ENCODE peak calls at places on chromosomes 11 and 22, in seven cellular contexts. One of them, this sample, is unnamed.

GRCh38 chr11:10908215-10908990 is 50.5 kb upstream of the ZBED5 start:
- DNase-seq in right cardiac atrium: no peak
- DNase-seq in tibial artery: no peak
- DNase-seq in heart right ventricle: no peak
- DNase-seq in small intestine: no peak
- DNase-seq in brain microvascular endothelial cell: peak
- DNase-seq in GM06990: no peak
- DNase-seq in this sample: no peak

GRCh38 chr11:10602366-10602765 is 33.9 kb upstream of the LYVE1 start:
- DNase-seq in right cardiac atrium: no peak
- DNase-seq in tibial artery: no peak
- DNase-seq in heart right ventricle: no peak
- DNase-seq in small intestine: no peak
- DNase-seq in brain microvascular endothelial cell: no peak
- DNase-seq in GM06990: no peak
- DNase-seq in this sample: peak

GRCh38 chr11:120337133-120337895 is 1.1 kb downstream of the ARHGEF12 start:
- DNase-seq in right cardiac atrium: peak
- DNase-seq in tibial artery: peak
- DNase-seq in heart right ventricle: peak
- DNase-seq in small intestine: peak
- DNase-seq in brain microvascular endothelial cell: no peak
- DNase-seq in GM06990: peak
- DNase-seq in this sample: no peak

GRCh38 chr11:6646040-6646439 is 9.6 kb downstream of the DCHS1 start:
- DNase-seq in right cardiac atrium: peak
- DNase-seq in tibial artery: peak
- DNase-seq in heart right ventricle: peak
- DNase-seq in small intestine: no peak
- DNase-seq in brain microvascular endothelial cell: peak
- DNase-seq in GM06990: peak
- DNase-seq in this sample: no peak

GRCh38 chr11:76939219-76939631 is 78.5 kb downstream of the ACER3 start:
- DNase-seq in right cardiac atrium: no peak
- DNase-seq in tibial artery: no peak
- DNase-seq in heart right ventricle: no peak
- DNase-seq in small intestine: no peak
- DNase-seq in brain microvascular endothelial cell: no peak
- DNase-seq in GM06990: no peak
- DNase-seq in this sample: no peak

GRCh38 chr11:133531971-133532651 is at the start of gene OPCML:
- DNase-seq in right cardiac atrium: peak
- DNase-seq in tibial artery: no peak
- DNase-seq in heart right ventricle: no peak
- DNase-seq in small intestine: no peak
- DNase-seq in brain microvascular endothelial cell: no peak
- DNase-seq in GM06990: no peak
- DNase-seq in this sample: no peak

GRCh38 chr11:79514269-79514668 is 73.4 kb upstream of the TENM4 start:
- DNase-seq in right cardiac atrium: no peak
- DNase-seq in tibial artery: no peak
- DNase-seq in heart right ventricle: no peak
- DNase-seq in small intestine: no peak
- DNase-seq in brain microvascular endothelial cell: no peak
- DNase-seq in GM06990: no peak
- DNase-seq in this sample: no peak

GRCh38 chr11:86594746-86595145 is 77.7 kb downstream of the ME3 start:
- DNase-seq in right cardiac atrium: no peak
- DNase-seq in tibial artery: no peak
- DNase-seq in heart right ventricle: no peak
- DNase-seq in small intestine: no peak
- DNase-seq in brain microvascular endothelial cell: peak
- DNase-seq in GM06990: no peak
- DNase-seq in this sample: no peak

GRCh38 chr22:31911565-31912401 is 32.6 kb upstream of the YWHAH start:
- DNase-seq in right cardiac atrium: no peak
- DNase-seq in tibial artery: no peak
- DNase-seq in heart right ventricle: no peak
- DNase-seq in small intestine: peak
- DNase-seq in brain microvascular endothelial cell: no peak
- DNase-seq in GM06990: no peak
- DNase-seq in this sample: no peak

GRCh38 chr22:38267086-38267485 is 5.7 kb downstream of the TMEM184B start:
- DNase-seq in right cardiac atrium: peak
- DNase-seq in tibial artery: no peak
- DNase-seq in heart right ventricle: peak
- DNase-seq in small intestine: no peak
- DNase-seq in brain microvascular endothelial cell: no peak
- DNase-seq in GM06990: no peak
- DNase-seq in this sample: no peak

GRCh38 chr11:11620966-11621880 is 582 bp downstream of the GALNT18 start:
- DNase-seq in right cardiac atrium: peak
- DNase-seq in tibial artery: peak
- DNase-seq in heart right ventricle: peak
- DNase-seq in small intestine: no peak
- DNase-seq in brain microvascular endothelial cell: no peak
- DNase-seq in GM06990: peak
- DNase-seq in this sample: peak

GRCh38 chr11:111977141-111978027 is 40.2 kb downstream of the DIXDC1 start:
- DNase-seq in right cardiac atrium: peak
- DNase-seq in tibial artery: peak
- DNase-seq in heart right ventricle: peak
- DNase-seq in small intestine: peak
- DNase-seq in brain microvascular endothelial cell: peak
- DNase-seq in GM06990: no peak
- DNase-seq in this sample: no peak

GRCh38 chr11:94171693-94172440 is 43.2 kb downstream of the PANX1 start:
- DNase-seq in right cardiac atrium: peak
- DNase-seq in tibial artery: no peak
- DNase-seq in heart right ventricle: peak
- DNase-seq in small intestine: peak
- DNase-seq in brain microvascular endothelial cell: peak
- DNase-seq in GM06990: no peak
- DNase-seq in this sample: peak

GRCh38 chr11:32149748-32150147 is 58.9 kb downstream of the RCN1 start:
- DNase-seq in right cardiac atrium: no peak
- DNase-seq in tibial artery: no peak
- DNase-seq in heart right ventricle: no peak
- DNase-seq in small intestine: no peak
- DNase-seq in brain microvascular endothelial cell: no peak
- DNase-seq in GM06990: no peak
- DNase-seq in this sample: peak

GRCh38 chr11:67584205-67584880 is 731 bp downstream of the GSTP1 start:
- DNase-seq in right cardiac atrium: peak
- DNase-seq in tibial artery: peak
- DNase-seq in heart right ventricle: peak
- DNase-seq in small intestine: peak
- DNase-seq in brain microvascular endothelial cell: no peak
- DNase-seq in GM06990: peak
- DNase-seq in this sample: peak

GRCh38 chr11:92552942-92553341 is 328.3 kb downstream of the FAT3 start:
- DNase-seq in right cardiac atrium: no peak
- DNase-seq in tibial artery: no peak
- DNase-seq in heart right ventricle: no peak
- DNase-seq in small intestine: no peak
- DNase-seq in brain microvascular endothelial cell: no peak
- DNase-seq in GM06990: no peak
- DNase-seq in this sample: no peak

GRCh38 chr22:27518583-27519437 is 282.7 kb downstream of the MN1 start:
- DNase-seq in right cardiac atrium: peak
- DNase-seq in tibial artery: no peak
- DNase-seq in heart right ventricle: no peak
- DNase-seq in small intestine: no peak
- DNase-seq in brain microvascular endothelial cell: no peak
- DNase-seq in GM06990: no peak
- DNase-seq in this sample: no peak

GRCh38 chr11:7512525-7513209 is 1.1 kb upstream of the PPFIBP2 start:
- DNase-seq in right cardiac atrium: peak
- DNase-seq in tibial artery: peak
- DNase-seq in heart right ventricle: peak
- DNase-seq in small intestine: peak
- DNase-seq in brain microvascular endothelial cell: no peak
- DNase-seq in GM06990: peak
- DNase-seq in this sample: peak

GRCh38 chr22:24834845-24835570 is 29.0 kb downstream of the SGSM1 start:
- DNase-seq in right cardiac atrium: no peak
- DNase-seq in tibial artery: no peak
- DNase-seq in heart right ventricle: no peak
- DNase-seq in small intestine: peak
- DNase-seq in brain microvascular endothelial cell: no peak
- DNase-seq in GM06990: no peak
- DNase-seq in this sample: no peak

GRCh38 chr11:13135385-13136271 is 126.5 kb downstream of the RASSF10 start:
- DNase-seq in right cardiac atrium: no peak
- DNase-seq in tibial artery: no peak
- DNase-seq in heart right ventricle: no peak
- DNase-seq in small intestine: no peak
- DNase-seq in brain microvascular endothelial cell: peak
- DNase-seq in GM06990: no peak
- DNase-seq in this sample: peak

GRCh38 chr11:75509201-75509600 is 16.5 kb downstream of the GDPD5 start:
- DNase-seq in right cardiac atrium: no peak
- DNase-seq in tibial artery: no peak
- DNase-seq in heart right ventricle: no peak
- DNase-seq in small intestine: no peak
- DNase-seq in brain microvascular endothelial cell: no peak
- DNase-seq in GM06990: no peak
- DNase-seq in this sample: no peak

GRCh38 chr11:64344160-64344559 is 4.2 kb downstream of the CCDC88B start:
- DNase-seq in right cardiac atrium: peak
- DNase-seq in tibial artery: no peak
- DNase-seq in heart right ventricle: no peak
- DNase-seq in small intestine: no peak
- DNase-seq in brain microvascular endothelial cell: no peak
- DNase-seq in GM06990: no peak
- DNase-seq in this sample: no peak

GRCh38 chr11:10381730-10382129 is 73.3 kb upstream of the AMPD3 start:
- DNase-seq in right cardiac atrium: no peak
- DNase-seq in tibial artery: no peak
- DNase-seq in heart right ventricle: no peak
- DNase-seq in small intestine: no peak
- DNase-seq in brain microvascular endothelial cell: no peak
- DNase-seq in GM06990: no peak
- DNase-seq in this sample: no peak

GRCh38 chr11:74755395-74755995 is 6.8 kb downstream of the RNF169 start:
- DNase-seq in right cardiac atrium: no peak
- DNase-seq in tibial artery: no peak
- DNase-seq in heart right ventricle: no peak
- DNase-seq in small intestine: no peak
- DNase-seq in brain microvascular endothelial cell: no peak
- DNase-seq in GM06990: no peak
- DNase-seq in this sample: no peak

GRCh38 chr11:132941024-132941646 is 591.2 kb downstream of the OPCML start:
- DNase-seq in right cardiac atrium: no peak
- DNase-seq in tibial artery: no peak
- DNase-seq in heart right ventricle: no peak
- DNase-seq in small intestine: peak
- DNase-seq in brain microvascular endothelial cell: peak
- DNase-seq in GM06990: no peak
- DNase-seq in this sample: peak

GRCh38 chr22:36860017-36860416 is 789 bp upstream of the NCF4 start:
- DNase-seq in right cardiac atrium: no peak
- DNase-seq in tibial artery: no peak
- DNase-seq in heart right ventricle: no peak
- DNase-seq in small intestine: no peak
- DNase-seq in brain microvascular endothelial cell: no peak
- DNase-seq in GM06990: no peak
- DNase-seq in this sample: no peak
- H3K4me3 ChIP-seq in right cardiac atrium: no peak
- H3K4me3 ChIP-seq in tibial artery: no peak
- H3K4me3 ChIP-seq in heart right ventricle: no peak
- H3K4me3 ChIP-seq in small intestine: no peak
- H3K4me3 ChIP-seq in brain microvascular endothelial cell: no peak
- H3K4me3 ChIP-seq in GM06990: no peak
- H3K4me3 ChIP-seq in this sample: no peak

GRCh38 chr22:42432020-42432596 is at the start of gene NFAM1:
- DNase-seq in right cardiac atrium: peak
- DNase-seq in tibial artery: peak
- DNase-seq in heart right ventricle: peak
- DNase-seq in small intestine: no peak
- DNase-seq in brain microvascular endothelial cell: no peak
- DNase-seq in GM06990: no peak
- DNase-seq in this sample: no peak
- H3K4me3 ChIP-seq in right cardiac atrium: no peak
- H3K4me3 ChIP-seq in tibial artery: peak
- H3K4me3 ChIP-seq in heart right ventricle: peak
- H3K4me3 ChIP-seq in small intestine: no peak
- H3K4me3 ChIP-seq in brain microvascular endothelial cell: no peak
- H3K4me3 ChIP-seq in GM06990: no peak
- H3K4me3 ChIP-seq in this sample: peak

DNA sequence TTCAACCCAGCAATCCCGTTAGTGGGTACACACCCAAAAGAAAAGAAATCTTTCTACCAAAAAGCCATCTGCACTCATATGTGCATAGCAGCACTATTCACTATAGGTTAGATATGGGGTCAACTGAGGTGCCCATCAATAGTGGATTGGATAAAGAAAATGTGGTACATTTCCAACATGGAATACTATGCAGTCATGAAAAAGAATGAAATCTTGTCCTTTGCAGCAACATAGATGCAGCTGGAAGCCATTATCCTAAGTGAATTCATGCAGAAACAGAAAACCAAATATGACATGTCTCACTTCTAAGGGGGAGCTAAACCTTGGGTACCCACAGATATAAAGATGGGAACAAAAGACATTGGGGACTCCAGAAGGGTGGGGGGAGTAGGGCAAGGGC is 1.9 kb upstream of the ARHGAP8 start:
- DNase-seq in right cardiac atrium: no peak
- DNase-seq in tibial artery: no peak
- DNase-seq in heart right ventricle: no peak
- DNase-seq in small intestine: no peak
- DNase-seq in brain microvascular endothelial cell: no peak
- DNase-seq in GM06990: no peak
- DNase-seq in this sample: no peak
- H3K4me3 ChIP-seq in right cardiac atrium: no peak
- H3K4me3 ChIP-seq in tibial artery: no peak
- H3K4me3 ChIP-seq in heart right ventricle: no peak
- H3K4me3 ChIP-seq in small intestine: no peak
- H3K4me3 ChIP-seq in brain microvascular endothelial cell: no peak
- H3K4me3 ChIP-seq in GM06990: no peak
- H3K4me3 ChIP-seq in this sample: no peak

DNA sequence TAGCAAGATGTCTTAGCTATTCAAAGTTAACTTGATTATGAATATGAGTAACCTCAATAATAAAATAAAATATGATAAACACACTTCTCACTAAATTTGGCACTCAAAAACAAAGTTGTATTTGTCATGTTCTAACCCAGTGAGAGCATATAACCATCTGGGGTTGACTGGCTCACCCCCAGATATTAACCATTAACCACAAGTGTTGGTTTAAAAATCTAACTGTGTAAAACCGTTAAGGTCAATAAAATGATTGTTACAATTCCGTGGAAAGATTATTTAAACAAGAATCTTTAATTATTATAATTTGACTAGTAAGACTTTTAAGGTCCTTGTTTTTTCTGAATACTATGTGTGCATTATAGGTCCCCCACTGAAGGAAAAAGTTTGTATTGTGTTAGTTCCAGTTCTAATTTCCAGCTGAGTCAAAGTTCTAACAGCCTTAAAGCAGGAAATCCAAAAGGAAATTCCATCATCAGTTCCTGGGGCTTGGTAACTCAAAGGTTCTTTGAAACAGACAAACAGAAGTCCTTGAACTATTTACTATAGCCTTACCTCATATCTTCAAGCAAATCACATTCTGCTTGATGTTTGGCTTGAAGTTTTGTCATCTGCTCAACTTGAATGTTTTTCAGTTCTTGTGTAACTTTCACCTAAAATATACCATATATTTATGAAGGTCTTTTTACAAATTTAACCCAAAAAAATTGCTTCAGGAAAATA is 2.5 kb downstream of the FCHSD2 start:
- DNase-seq in right cardiac atrium: no peak
- DNase-seq in tibial artery: no peak
- DNase-seq in heart right ventricle: no peak
- DNase-seq in small intestine: peak
- DNase-seq in brain microvascular endothelial cell: no peak
- DNase-seq in GM06990: no peak
- DNase-seq in this sample: no peak
- H3K4me3 ChIP-seq in right cardiac atrium: peak
- H3K4me3 ChIP-seq in tibial artery: peak
- H3K4me3 ChIP-seq in heart right ventricle: peak
- H3K4me3 ChIP-seq in small intestine: no peak
- H3K4me3 ChIP-seq in brain microvascular endothelial cell: peak
- H3K4me3 ChIP-seq in GM06990: peak
- H3K4me3 ChIP-seq in this sample: peak